ENCODE peak calls at places on chromosome 15, in seven cellular contexts. Z, Q, E, A, W, G and C are unnamed samples.

GRCh38 chr15:51629612-51630011 is 7.0 kb upstream of the DMXL2 start:
- DNase-seq in G (no peak), Z (no peak), A (peak), Q (no peak), W (no peak), E (no peak), C (no peak)

GRCh38 chr15:81054236-81054635 is 53.5 kb downstream of the TLNRD1 start:
- DNase-seq in Z (no peak), A (no peak), Q (no peak), E (no peak), W (no peak), G (no peak), C (no peak)

GRCh38 chr15:59206623-59207183 is at the start of gene LDHAL6B:
- DNase-seq in W (no peak), A (no peak), Z (no peak), E (no peak), Q (no peak), G (no peak), C (no peak)

GRCh38 chr15:42373936-42374335 is 14.6 kb downstream of the CAPN3 start:
- DNase-seq in Q (no peak), A (no peak), W (no peak), E (no peak), G (no peak), Z (no peak), C (no peak)

GRCh38 chr15:80424381-80424780 is 20.2 kb downstream of the ARNT2 start:
- DNase-seq in Z (no peak), G (no peak), Q (no peak), W (no peak), E (no peak), A (no peak), C (no peak)

GRCh38 chr15:58994906-58995453 is 7.5 kb downstream of the RNF111 start:
- DNase-seq in E (no peak), Z (no peak), G (no peak), Q (no peak), A (no peak), W (no peak), C (no peak)

GRCh38 chr15:69954726-69955125 is 143.0 kb downstream of the TLE3 start:
- DNase-seq in A (no peak), G (no peak), W (no peak), E (no peak), Z (no peak), Q (no peak), C (no peak)

GRCh38 chr15:66941791-66942190 is 123.6 kb upstream of the SMAD3 start:
- DNase-seq in A (no peak), G (no peak), W (no peak), Q (no peak), E (no peak), Z (no peak), C (no peak)

GRCh38 chr15:85788796-85789495 is 5.8 kb downstream of the KLHL25 start:
- DNase-seq in Z (peak), A (no peak), G (no peak), Q (no peak), W (no peak), E (no peak), C (no peak)

GRCh38 chr15:56052389-56053045 is 59.1 kb upstream of the NEDD4 start:
- DNase-seq in W (peak), Z (peak), E (no peak), G (no peak), A (no peak), Q (peak), C (no peak)

GRCh38 chr15:39882602-39883001 is 37.5 kb downstream of the GPR176 start:
- DNase-seq in G (no peak), Q (no peak), Z (no peak), E (no peak), W (no peak), A (no peak), C (no peak)

GRCh38 chr15:31155136-31155535 is 53.6 kb upstream of the TRPM1 start:
- DNase-seq in W (no peak), G (no peak), E (no peak), Z (no peak), A (no peak), Q (no peak), C (no peak)

GRCh38 chr15:40826123-40827075 is 2.1 kb downstream of the PPP1R14D start:
- DNase-seq in W (no peak), Z (no peak), G (no peak), A (no peak), Q (no peak), E (no peak), C (no peak)

GRCh38 chr15:44536298-44536961 is 517 bp upstream of the EIF3J start:
- DNase-seq in G (no peak), A (peak), Q (peak), E (peak), Z (peak), W (no peak), C (peak)

GRCh38 chr15:99564221-99565030 is 1.4 kb upstream of the MEF2A start:
- DNase-seq in A (peak), W (peak), E (no peak), Z (peak), G (no peak), Q (peak), C (peak)

GRCh38 chr15:91921188-91921820 is 67.8 kb downstream of the SLCO3A1 start:
- DNase-seq in G (no peak), W (no peak), Q (no peak), A (no peak), Z (no peak), E (no peak), C (no peak)

GRCh38 chr15:84878504-84878903 is 6.0 kb upstream of the SLC28A1 start:
- DNase-seq in E (peak), W (peak), Q (peak), A (peak), G (peak), Z (peak), C (peak)

GRCh38 chr15:75693501-75694240 is 19.0 kb downstream of the CSPG4 start:
- DNase-seq in Z (no peak), A (no peak), G (no peak), Q (no peak), E (no peak), W (no peak), C (peak)
- H3K27ac ChIP-seq in Z (no peak), A (peak), G (no peak), Q (peak), E (peak), W (no peak), C (peak)

GRCh38 chr15:65740148-65740547 is 51.9 kb downstream of the DENND4A start:
- DNase-seq in A (no peak), E (no peak), W (no peak), G (no peak), Q (no peak), Z (no peak), C (no peak)
- H3K27ac ChIP-seq in A (no peak), E (no peak), W (no peak), G (no peak), Q (no peak), Z (no peak), C (no peak)

GRCh38 chr15:32750981-32751380 is 33.2 kb downstream of the GREM1 start:
- DNase-seq in W (no peak), A (no peak), Z (no peak), E (no peak), Q (no peak), G (no peak), C (no peak)
- H3K27ac ChIP-seq in W (no peak), A (no peak), Z (no peak), E (no peak), Q (no peak), G (no peak), C (no peak)

GRCh38 chr15:88746451-88746850 is 56.8 kb upstream of the ACAN start:
- DNase-seq in A (no peak), G (no peak), E (no peak), W (no peak), Q (no peak), Z (no peak), C (no peak)
- H3K27ac ChIP-seq in A (no peak), G (no peak), E (no peak), W (no peak), Q (no peak), Z (no peak), C (no peak)

DNA sequence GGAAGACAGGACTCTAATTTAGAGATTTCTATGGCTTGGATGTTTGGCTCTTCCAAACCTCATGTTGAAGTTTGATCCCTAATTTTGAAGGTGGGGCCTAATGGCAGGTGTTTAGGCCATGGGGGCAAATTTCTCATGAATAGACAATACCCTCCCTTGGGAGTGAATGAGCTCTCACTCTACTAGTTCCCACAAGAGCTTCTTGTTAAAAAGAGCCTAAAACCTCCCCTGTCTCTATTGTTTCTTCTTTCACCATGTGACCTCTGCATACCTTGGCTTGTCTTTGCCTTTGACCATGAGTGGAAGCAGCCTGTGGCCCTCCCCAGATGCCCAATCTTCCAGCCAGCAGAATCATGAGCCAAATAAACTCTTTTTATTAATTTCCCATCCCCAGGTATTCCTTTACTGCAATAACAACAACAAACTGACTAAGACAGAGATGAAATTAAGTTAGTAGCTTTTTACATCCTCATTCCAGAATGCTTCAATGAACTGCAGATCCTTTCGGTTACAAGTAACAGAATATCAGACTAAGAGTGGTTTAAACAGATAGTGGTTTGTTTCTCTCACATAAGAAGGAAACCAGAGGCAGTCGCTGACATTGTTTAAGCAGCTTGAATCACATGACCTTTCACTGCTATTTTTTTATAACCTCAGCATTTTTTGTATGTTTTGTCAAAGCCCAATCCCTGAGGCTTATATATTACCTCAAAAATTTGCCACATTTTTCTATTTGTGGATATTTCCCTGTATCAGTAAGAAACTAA is 1013.3 kb upstream of the SEMA6D start:
- DNase-seq in A (no peak), G (no peak), Z (no peak), W (no peak), Q (no peak), E (no peak), C (no peak)
- H3K27ac ChIP-seq in A (no peak), G (no peak), Z (no peak), W (no peak), Q (no peak), E (no peak), C (no peak)

GRCh38 chr15:90679959-90680358 is 37.2 kb upstream of the BLM start:
- DNase-seq in G (no peak), W (no peak), E (no peak), Q (no peak), A (no peak), Z (no peak), C (no peak)
- H3K27ac ChIP-seq in G (no peak), W (no peak), E (no peak), Q (no peak), A (no peak), Z (no peak), C (no peak)

GRCh38 chr15:83656192-83656591 is 2.3 kb downstream of the ADAMTSL3 start:
- DNase-seq in Z (no peak), Q (no peak), A (no peak), G (no peak), E (no peak), W (no peak), C (no peak)
- H3K27ac ChIP-seq in Z (no peak), Q (no peak), A (no peak), G (no peak), E (peak), W (no peak), C (no peak)

DNA sequence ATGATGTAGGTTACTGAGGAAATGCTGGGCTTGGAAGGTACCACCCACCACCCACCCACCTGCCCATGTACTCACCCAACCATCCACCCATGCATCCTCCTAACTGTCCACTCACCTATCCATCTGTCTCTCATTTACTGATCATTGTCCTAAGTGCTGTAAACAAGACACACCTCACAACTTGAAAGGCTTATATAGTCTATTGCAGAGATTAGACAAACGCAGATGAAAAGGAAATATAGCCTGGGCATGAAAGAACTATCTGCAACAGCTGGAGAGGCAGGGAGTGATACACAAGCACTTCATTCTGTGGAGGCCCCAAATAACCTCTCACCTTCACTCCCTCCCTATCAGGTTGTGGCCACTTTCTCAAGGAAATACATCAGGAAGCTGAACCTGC is 54.0 kb downstream of the DAPK2 start:
- DNase-seq in W (peak), G (no peak), Q (no peak), A (no peak), E (no peak), Z (no peak), C (no peak)
- H3K27ac ChIP-seq in W (peak), G (no peak), Q (no peak), A (peak), E (peak), Z (no peak), C (no peak)